ENCODE peak calls at places on chromosomes 13 and 19, in four cellular contexts. L, P, F and X are unnamed samples.

GRCh38 chr13:37656247-37656940 is 57.8 kb upstream of the POSTN start:
- DNase-seq in L (peak; percentile 92), P (peak; percentile 97), F (peak; percentile 98), X (peak; percentile 39)

GRCh38 chr19:12865746-12866415 is 15.4 kb downstream of the DNASE2 start:
- DNase-seq in L (no peak), P (no peak), F (no peak), X (no peak)

GRCh38 chr13:111521691-111522229 is 201.3 kb downstream of the TEX29 start:
- DNase-seq in L (no peak), P (no peak), F (no peak), X (no peak)

GRCh38 chr19:46613525-46613924 is 11.4 kb downstream of the PTGIR start:
- DNase-seq in L (no peak), P (no peak), F (no peak), X (no peak)

GRCh38 chr13:67438465-67438864 is 208.3 kb upstream of the PCDH9 start:
- DNase-seq in L (no peak), P (no peak), F (no peak), X (no peak)

GRCh38 chr13:50098693-50099092 is 83.4 kb downstream of the KCNRG start:
- DNase-seq in L (no peak), P (no peak), F (no peak), X (no peak)

GRCh38 chr19:17719730-17720486 is 628 bp downstream of the MAP1S start:
- DNase-seq in L (no peak), P (no peak), F (no peak), X (no peak)

GRCh38 chr19:29878973-29879654 is 62.9 kb upstream of the URI1 start:
- DNase-seq in L (peak; percentile 11), P (peak; percentile 50), F (peak; percentile 88), X (peak; percentile 39)

GRCh38 chr13:88196106-88196505 is 524.9 kb downstream of the SLITRK5 start:
- DNase-seq in L (no peak), P (no peak), F (no peak), X (no peak)

GRCh38 chr19:40689339-40690049 is 957 bp downstream of the NUMBL start:
- DNase-seq in L (no peak), P (no peak), F (no peak), X (no peak)

GRCh38 chr13:110646442-110647364 is 31.4 kb downstream of the NAXD start:
- DNase-seq in L (no peak), P (no peak), F (no peak), X (no peak)

GRCh38 chr13:113634279-113635047 is 23.5 kb downstream of the ATP4B start:
- DNase-seq in L (no peak), P (no peak), F (no peak), X (no peak)

GRCh38 chr19:47267350-47267759 is 7.3 kb upstream of the INAFM1 start:
- DNase-seq in L (no peak), P (no peak), F (no peak), X (no peak)

GRCh38 chr13:94505730-94506129 is 26.2 kb upstream of the DCT start:
- DNase-seq in L (no peak), P (no peak), F (no peak), X (no peak)

GRCh38 chr13:112961457-112962369 is 7.3 kb upstream of the MCF2L start:
- DNase-seq in L (no peak), P (no peak), F (no peak), X (no peak)

GRCh38 chr19:38564981-38565685 is 52.6 kb downstream of the MAP4K1 start:
- DNase-seq in L (no peak), P (no peak), F (no peak), X (no peak)

GRCh38 chr13:41577437-41577836 is 120.1 kb downstream of the RGCC start:
- DNase-seq in L (no peak), P (peak; percentile 38), F (no peak), X (no peak)

GRCh38 chr13:93388701-93389100 is 162.1 kb downstream of the GPC6 start:
- DNase-seq in L (no peak), P (no peak), F (peak; percentile 82), X (no peak)

GRCh38 chr19:18850560-18851375 is 19.0 kb downstream of the UPF1 start:
- DNase-seq in L (no peak), P (no peak), F (no peak), X (no peak)

GRCh38 chr19:41893899-41894298 is 10.9 kb downstream of the ARHGEF1 start:
- DNase-seq in L (no peak), P (no peak), F (peak; percentile 59), X (no peak)

GRCh38 chr19:4256563-4256962 is 9.7 kb downstream of the YJU2 start:
- DNase-seq in L (no peak), P (no peak), F (no peak), X (no peak)

GRCh38 chr19:19677579-19677978 is 8.9 kb downstream of the ZNF101 start:
- DNase-seq in L (no peak), P (no peak), F (no peak), X (no peak)

GRCh38 chr13:80341771-80342271 is 895 bp upstream of the SPRY2 start:
- DNase-seq in L (no peak), P (no peak), F (peak; percentile 61), X (no peak)

GRCh38 chr13:69857188-69857821 is 250.3 kb upstream of the ATXN8OS start:
- DNase-seq in L (no peak), P (no peak), F (peak; percentile 53), X (peak; percentile 10)

GRCh38 chr13:44359983-44360375 is 13.6 kb upstream of the SERP2 start:
- DNase-seq in L (no peak), P (no peak), F (no peak), X (no peak)

GRCh38 chr19:48645652-48646191 is at the start of gene CA11:
- DNase-seq in L (no peak), P (no peak), F (no peak), X (no peak)

GRCh38 chr19:42254850-42255765 is at the start of gene ERF:
- DNase-seq in L (peak; percentile 81), P (no peak), F (peak; percentile 85), X (no peak)

GRCh38 chr13:98144501-98145350 is 1.8 kb downstream of the FARP1 start:
- DNase-seq in L (no peak), P (no peak), F (peak; percentile 70), X (no peak)

GRCh38 chr13:25876256-25876655 is 175.6 kb downstream of the SHISA2 start:
- DNase-seq in L (no peak), P (no peak), F (no peak), X (no peak)

GRCh38 chr19:43625918-43626579 is 6.6 kb upstream of the ZNF428 start:
- DNase-seq in L (no peak), P (no peak), F (no peak), X (no peak)

GRCh38 chr13:42970824-42971669 is 21.0 kb downstream of the EPSTI1 start:
- DNase-seq in L (no peak), P (no peak), F (peak; percentile 50), X (no peak)

GRCh38 chr13:51275101-51275500 is 52.9 kb downstream of the FAM124A start:
- DNase-seq in L (no peak), P (no peak), F (no peak), X (no peak)

GRCh38 chr13:36530050-36530789 is 97.9 kb downstream of the CCNA1 start:
- DNase-seq in L (no peak), P (no peak), F (peak; percentile 51), X (no peak)

GRCh38 chr19:42683917-42684513 is 56.3 kb downstream of the PSG3 start:
- DNase-seq in L (peak; percentile 47), P (peak; percentile 2), F (peak; percentile 7), X (peak; percentile 13)

GRCh38 chr13:80339841-80340642 is 884 bp downstream of the SPRY2 start:
- DNase-seq in L (no peak), P (no peak), F (peak; percentile 39), X (no peak)

GRCh38 chr19:18839465-18840287 is 7.9 kb downstream of the UPF1 start:
- DNase-seq in L (no peak), P (no peak), F (no peak), X (no peak)

GRCh38 chr13:72043361-72043760 is 176.4 kb upstream of the DACH1 start:
- DNase-seq in L (no peak), P (no peak), F (no peak), X (no peak)